ENCODE peak calls at places on chromosomes 1 and 21, in six cellular contexts. Q, W, E, X, O and C are unnamed samples.

GRCh38 chr1:160768295-160768657 is 27.7 kb upstream of the LY9 start:
- DNase-seq in E (peak; percentile 59), W (no peak), O (peak; percentile 73), Q (peak; percentile 11), X (no peak), C (peak; percentile 60)

GRCh38 chr1:56376188-56376984 is 203.0 kb downstream of the PLPP3 start:
- DNase-seq in O (peak; percentile 88), W (peak; percentile 31), E (peak; percentile 70), X (no peak), Q (no peak), C (no peak)

GRCh38 chr1:1004780-1005697 is 5.1 kb upstream of the HES4 start:
- DNase-seq in Q (peak; percentile 61), E (peak; percentile 50), O (peak; percentile 76), W (peak; percentile 66), X (no peak), C (no peak)

GRCh38 chr1:1157914-1158710 is 15.6 kb upstream of the TTLL10 start:
- DNase-seq in Q (peak; percentile 37), E (peak; percentile 80), X (peak; percentile 63), W (no peak), O (peak; percentile 62), C (no peak)

GRCh38 chr1:89065077-89065868 is at the start of gene GBP1:
- DNase-seq in W (peak; percentile 88), O (no peak), Q (peak; percentile 91), X (no peak), E (no peak), C (no peak)

GRCh38 chr1:212980123-212980800 is 29.9 kb downstream of the VASH2 start:
- DNase-seq in Q (peak; percentile 31), X (peak; percentile 36), E (peak; percentile 55), W (peak; percentile 90), O (no peak), C (no peak)

GRCh38 chr1:93616221-93616995 is 65.2 kb downstream of the BCAR3 start:
- DNase-seq in Q (no peak), W (no peak), O (peak; percentile 83), E (no peak), X (no peak), C (no peak)

GRCh38 chr21:18350216-18350615 is 53.4 kb downstream of the TMPRSS15 start:
- DNase-seq in W (no peak), E (no peak), O (no peak), Q (peak; percentile 44), X (no peak), C (no peak)

GRCh38 chr21:41634858-41635257 is 126.9 kb upstream of the TMPRSS2 start:
- DNase-seq in O (no peak), X (no peak), E (no peak), Q (no peak), W (peak; percentile 89), C (no peak)

GRCh38 chr1:203598736-203599135 is 27.9 kb upstream of the ATP2B4 start:
- DNase-seq in Q (no peak), E (no peak), X (no peak), W (no peak), O (peak; percentile 60), C (no peak)

GRCh38 chr1:66778969-66779368 is 22.1 kb downstream of the INSL5 start:
- DNase-seq in W (no peak), O (no peak), Q (no peak), X (no peak), E (no peak), C (no peak)

GRCh38 chr1:160665330-160666078 is 18.7 kb upstream of the SLAMF1 start:
- DNase-seq in O (peak; percentile 99), Q (peak; percentile 53), E (no peak), W (no peak), X (no peak), C (no peak)

GRCh38 chr1:161792740-161793139 is 26.6 kb downstream of the ATF6 start:
- DNase-seq in W (peak; percentile 93), E (no peak), X (peak; percentile 20), Q (peak; percentile 80), O (peak; percentile 68), C (no peak)

GRCh38 chr1:37317870-37318431 is 156.4 kb upstream of the ZC3H12A start:
- DNase-seq in W (no peak), Q (no peak), X (no peak), E (peak; percentile 50), O (peak; percentile 26), C (no peak)

GRCh38 chr1:211339631-211340041 is 13.0 kb downstream of the TRAF5 start:
- DNase-seq in E (no peak), W (no peak), X (no peak), Q (no peak), O (peak; percentile 53), C (no peak)

GRCh38 chr1:229058111-229058551 is 212.8 kb upstream of the RAB4A start:
- DNase-seq in O (no peak), W (no peak), Q (no peak), X (no peak), E (no peak), C (no peak)

DNA sequence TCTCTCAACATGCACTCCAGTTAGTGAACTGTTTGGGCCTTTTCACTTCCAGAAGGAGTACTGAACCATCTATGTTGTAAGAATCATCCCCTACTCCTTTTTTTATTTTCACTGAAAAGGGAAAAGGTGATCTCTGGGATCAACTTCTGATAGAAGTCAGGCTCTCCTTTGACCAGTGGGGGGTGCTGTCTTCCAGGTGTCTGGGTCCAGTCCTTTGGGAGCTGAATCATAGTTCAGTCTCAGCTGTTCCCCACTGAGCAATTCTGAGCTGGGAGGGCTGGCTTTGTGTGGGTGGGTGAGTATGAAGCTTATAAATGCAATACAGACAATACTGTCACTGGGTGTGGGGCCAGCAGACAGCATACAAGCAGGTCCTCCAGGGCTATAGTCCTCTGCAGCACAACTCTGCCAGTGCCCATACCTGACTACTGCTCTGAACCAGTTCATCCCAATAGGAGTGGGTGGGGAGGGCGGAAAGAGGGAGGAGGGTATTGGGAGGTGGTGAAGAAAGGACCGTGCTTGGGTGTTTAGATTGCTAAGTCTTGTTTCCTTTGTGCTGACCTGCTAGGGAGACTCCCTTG is 12.5 kb upstream of the SARS1 start:
- DNase-seq in E (peak; percentile 76), X (peak; percentile 46), Q (peak; percentile 67), O (peak; percentile 78), W (peak; percentile 96), C (peak; percentile 86)
- H2AK5ac ChIP-seq in E (no peak overlapping the region), X (no peak overlapping the region), Q (no peak overlapping the region), O (no peak overlapping the region), W (peak overlapping the region; percentile 62), C (no peak overlapping the region)

DNA sequence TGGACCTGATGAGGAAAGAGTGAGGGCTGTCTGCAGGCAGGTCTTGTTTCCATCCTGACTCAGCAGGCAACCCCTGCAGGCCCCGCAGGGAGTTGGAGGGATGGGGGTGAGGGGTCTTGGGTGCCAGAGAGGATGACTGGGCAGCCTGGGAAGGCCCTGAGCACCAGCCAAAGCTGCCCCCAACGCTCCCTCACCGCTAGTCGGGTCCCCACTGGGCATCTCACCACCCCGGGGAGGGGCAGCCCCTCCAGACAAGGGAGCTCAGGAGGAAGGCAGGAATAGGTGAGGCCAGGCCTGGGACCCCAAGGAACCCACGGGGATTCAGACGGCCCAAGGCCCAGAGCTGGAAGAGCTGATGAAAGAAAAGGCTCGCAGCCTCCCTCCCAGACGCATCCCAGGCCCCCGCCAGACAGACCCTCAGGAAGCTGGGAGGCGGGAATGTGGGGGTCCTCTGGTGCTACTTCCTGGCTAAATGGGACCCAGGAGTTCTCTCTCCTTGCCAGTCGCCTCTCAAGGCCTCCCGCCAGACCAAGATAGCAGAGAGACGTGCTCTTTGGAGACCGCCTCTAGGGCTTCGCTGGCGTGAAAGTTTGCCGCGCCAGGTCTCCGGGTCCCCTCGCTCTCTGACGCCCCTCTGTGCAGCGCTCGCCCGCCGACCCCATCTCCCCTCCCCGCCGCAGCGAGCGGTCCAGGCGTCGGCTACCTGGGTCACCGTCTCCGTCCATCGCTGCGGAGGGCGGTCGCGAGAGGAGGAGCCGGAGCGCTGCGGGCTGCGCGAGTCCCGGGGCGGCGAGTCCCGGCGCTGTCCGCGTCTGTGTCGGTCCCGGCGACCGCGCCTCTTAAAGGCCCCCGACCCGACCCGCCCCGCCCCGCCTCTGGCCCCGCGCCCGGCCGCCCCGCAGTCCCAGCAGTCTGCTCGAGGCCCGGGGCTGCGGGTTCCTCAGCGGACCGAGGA is at the start of gene FBXO2:
- DNase-seq in W (no peak), O (peak; percentile 39), X (peak; percentile 51), E (no peak), Q (peak; percentile 49), C (peak; percentile 57)
- H2AK5ac ChIP-seq in W (no peak within 1 kb of the TSS), O (no peak within 1 kb of the TSS), X (peak within 1 kb of the TSS; percentile 96), E (no peak within 1 kb of the TSS), Q (no peak within 1 kb of the TSS), C (peak within 1 kb of the TSS; percentile 77)

GRCh38 chr1:23567996-23568607 is 8.8 kb upstream of the ID3 start:
- DNase-seq in Q (no peak), E (peak; percentile 38), O (no peak), W (no peak), X (peak; percentile 78), C (peak; percentile 68)

GRCh38 chr1:23567629-23567995 is 8.3 kb upstream of the ID3 start:
- DNase-seq in X (no peak), O (no peak), Q (no peak), W (no peak), E (peak; percentile 43), C (no peak)

GRCh38 chr1:23566304-23566703 is 7.0 kb upstream of the ID3 start:
- DNase-seq in E (peak; percentile 65), W (no peak), Q (no peak), X (no peak), O (no peak), C (no peak)

GRCh38 chr1:23570001-23570691 is 10.8 kb upstream of the ID3 start:
- DNase-seq in X (no peak), E (no peak), O (no peak), Q (no peak), W (no peak), C (no peak)

DNA sequence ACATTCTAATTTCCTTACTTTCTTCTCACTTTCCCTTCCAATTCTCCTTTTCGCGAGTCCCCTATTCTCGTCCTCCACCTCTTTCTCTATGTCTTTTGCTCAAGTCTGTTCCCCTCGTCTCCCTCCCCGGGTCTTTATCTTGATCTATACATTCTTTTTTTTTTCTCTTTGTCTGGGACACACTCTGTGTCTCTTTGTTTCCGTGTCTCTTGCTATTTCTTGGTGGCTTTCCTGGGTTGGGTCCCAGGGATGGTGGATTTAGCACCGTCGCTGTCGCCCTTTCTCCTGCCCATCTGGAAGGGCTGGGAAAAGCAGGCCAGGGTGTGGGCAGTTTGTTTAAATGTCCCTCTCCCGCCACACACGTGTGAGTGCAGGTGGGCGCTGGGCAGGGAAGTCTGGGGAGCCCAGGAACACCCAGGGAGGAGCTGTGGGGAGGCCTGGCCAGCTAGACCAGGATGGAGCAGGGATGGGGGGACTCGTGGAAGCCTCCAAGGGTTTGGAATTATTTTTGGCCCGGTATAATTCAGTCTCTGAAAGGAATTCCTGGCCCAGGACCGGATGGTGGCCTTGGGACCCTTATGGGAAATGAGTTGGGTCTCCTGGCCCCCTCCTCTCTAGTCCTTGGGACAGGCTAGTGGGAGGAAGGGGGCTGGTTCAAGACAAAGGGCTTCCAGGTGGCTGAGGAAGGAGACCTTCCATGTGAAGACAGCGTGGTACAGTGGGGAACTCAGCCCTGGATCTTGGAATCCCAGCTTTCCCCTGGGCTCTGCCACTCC is 9.5 kb upstream of the ID3 start:
- DNase-seq in W (no peak), Q (no peak), O (no peak), E (peak; percentile 38), X (no peak), C (no peak)
- H2AK5ac ChIP-seq in W (peak overlapping the region; percentile 91), Q (no peak overlapping the region), O (peak overlapping the region; percentile 74), E (no peak overlapping the region), X (peak overlapping the region; percentile 91), C (no peak overlapping the region)

GRCh38 chr1:43550598-43551246 is 20.0 kb downstream of the PTPRF start:
- DNase-seq in W (no peak), E (no peak), O (no peak), X (no peak), Q (no peak), C (no peak)
- H2AK5ac ChIP-seq in W (no peak overlapping the region), E (peak overlapping the region; percentile 65), O (peak overlapping the region; percentile 85), X (peak overlapping the region; percentile 21), Q (no peak overlapping the region), C (peak overlapping the region; percentile 97)